ENCODE peak calls at places on chromosomes 2 and 18, in seven cellular contexts. D is Daoy; J is endothelial cell; Z is choroid plexus epithelial cell; F is stimulated activated CD4-positive, alpha-beta T cell treated with anti-CD3 and anti-CD28 coated beads, Interleukin-1b, Interleukin-23, amount 100 ng/mL, for 48 hours; T is AG08395; B is H4. U is an unnamed sample.
A peak's percentile ranks its signal among the peaks of the same experiment; 100 is the strongest.

GRCh38 chr18:7921938-7922587 is 354.9 kb downstream of the PTPRM start:
- DNase-seq in T (peak; percentile 53), J (no peak), D (peak; percentile 41), Z (peak; percentile 75), B (peak; percentile 69), F (no peak), U (no peak)

GRCh38 chr2:43905388-43905803 is 66.6 kb downstream of the ABCG8 start:
- DNase-seq in J (no peak), T (no peak), F (no peak), B (no peak), Z (peak; percentile 22), D (no peak), U (peak; percentile 82)

GRCh38 chr2:144162652-144163051 is 357.3 kb downstream of the ZEB2 start:
- DNase-seq in Z (peak; percentile 23), J (peak; percentile 18), F (peak; percentile 11), D (peak; percentile 12), T (no peak), B (peak; percentile 14), U (peak; percentile 41)

GRCh38 chr2:42049411-42050349 is 1.9 kb downstream of the PKDCC start:
- DNase-seq in B (no peak), Z (peak; percentile 51), T (no peak), D (no peak), F (no peak), J (no peak), U (no peak)

GRCh38 chr2:227117852-227118251 is 46.2 kb downstream of the COL4A4 start:
- DNase-seq in J (no peak), Z (no peak), F (no peak), D (no peak), T (no peak), B (no peak), U (no peak)

GRCh38 chr2:231386446-231386845 is 9.1 kb upstream of the B3GNT7 start:
- DNase-seq in Z (peak; percentile 78), D (peak; percentile 58), T (peak; percentile 85), F (no peak), J (no peak), B (peak; percentile 52), U (peak; percentile 57)

GRCh38 chr2:7634370-7634769 is 717.2 kb downstream of the RNF144A start:
- DNase-seq in B (no peak), T (no peak), Z (no peak), J (no peak), F (no peak), D (no peak), U (no peak)

GRCh38 chr18:30302181-30302580 is 740.4 kb downstream of the DSC3 start:
- DNase-seq in Z (no peak), B (no peak), F (no peak), J (no peak), D (no peak), T (no peak), U (no peak)

GRCh38 chr2:179410552-179411356 is 146.1 kb upstream of the SESTD1 start:
- DNase-seq in B (peak; percentile 50), D (peak; percentile 37), F (peak; percentile 29), J (peak; percentile 47), Z (peak; percentile 85), T (peak; percentile 68), U (peak; percentile 67)

GRCh38 chr2:108396845-108397244 is 19.1 kb downstream of the SULT1C4 start:
- DNase-seq in T (no peak), J (no peak), B (peak; percentile 32), D (peak; percentile 41), Z (peak; percentile 71), F (no peak), U (peak; percentile 25)

GRCh38 chr18:33745396-33745795 is 167.4 kb downstream of the ASXL3 start:
- DNase-seq in T (no peak), J (no peak), F (no peak), B (no peak), D (no peak), Z (no peak), U (no peak)

GRCh38 chr2:219385958-219386520 is 1.7 kb downstream of the DNPEP start:
- DNase-seq in T (no peak), J (no peak), F (no peak), Z (no peak), D (no peak), B (no peak), U (no peak)

GRCh38 chr2:168338803-168339437 is 91.5 kb upstream of the STK39 start:
- DNase-seq in Z (no peak), F (no peak), J (no peak), T (no peak), B (no peak), D (no peak), U (no peak)

GRCh38 chr18:47191956-47192355 is 15.8 kb upstream of the IER3IP1 start:
- DNase-seq in T (no peak), F (peak; percentile 6), D (peak; percentile 32), J (no peak), Z (peak; percentile 63), B (peak; percentile 23), U (no peak)

U was measured in ACHN.